ENCODE peak calls at places on chromosomes 13 and 19, in nine cellular contexts. T is NCI-H2171; G is NCI-H2081; E is progenitor cell of endocrine pancreas; N is HCEC 1CT; X is prostate gland; S is neuronal stem cell; D is activated naive CD8-positive, alpha-beta T cell treated with anti-CD3 and anti-CD28 coated beads for 36 hours; P is fibroblast of mammary gland. R is an unnamed sample.

GRCh38 chr19:3606174-3606689 is 443 bp downstream of the TBXA2R start:
- DNase-seq in T (no peak), S (no peak), X (peak), N (no peak), E (no peak), G (peak), P (no peak), D (peak), R (no peak)

GRCh38 chr13:106033634-106034033 is 501.8 kb downstream of the EFNB2 start:
- DNase-seq in X (no peak), G (no peak), D (no peak), E (no peak), S (no peak), T (no peak), P (peak), N (peak), R (peak)

GRCh38 chr13:72194531-72194930 is 327.5 kb upstream of the DACH1 start:
- DNase-seq in X (peak), S (no peak), P (peak), G (no peak), T (no peak), E (no peak), N (no peak), D (no peak), R (peak)

GRCh38 chr13:106721599-106721998 is 153.7 kb upstream of the ARGLU1 start:
- DNase-seq in D (no peak), S (no peak), N (no peak), T (no peak), P (no peak), G (no peak), E (no peak), X (no peak), R (no peak)

GRCh38 chr19:41696402-41697197 is 8.5 kb upstream of the CEACAM7 start:
- DNase-seq in N (no peak), D (no peak), P (no peak), E (no peak), G (no peak), T (no peak), S (no peak), X (no peak), R (no peak)

GRCh38 chr19:18636969-18637629 is at the start of gene KLHL26:
- DNase-seq in T (no peak), P (no peak), D (no peak), N (no peak), S (no peak), G (no peak), E (no peak), X (no peak), R (no peak)

GRCh38 chr19:44677019-44677809 is 5.9 kb downstream of the CEACAM19 start:
- DNase-seq in G (no peak), X (no peak), N (peak), S (no peak), P (peak), E (no peak), T (no peak), D (no peak), R (peak)

GRCh38 chr19:49907745-49908446 is 11.2 kb upstream of the IL4I1 start:
- DNase-seq in N (no peak), D (no peak), P (no peak), T (no peak), S (no peak), G (no peak), E (no peak), X (no peak), R (no peak)

GRCh38 chr19:49004133-49004532 is 10.4 kb downstream of the RUVBL2 start:
- DNase-seq in N (no peak), P (no peak), X (no peak), E (no peak), G (no peak), T (no peak), S (no peak), D (no peak), R (no peak)

GRCh38 chr19:50794074-50794777 is 4.0 kb downstream of the ACP4 start:
- DNase-seq in P (peak), D (peak), E (no peak), T (peak), S (no peak), G (peak), X (peak), N (no peak), R (peak)

GRCh38 chr19:43574424-43575155 is 737 bp downstream of the XRCC1 start:
- DNase-seq in T (no peak), E (no peak), N (no peak), G (no peak), X (no peak), D (no peak), P (peak), S (no peak), R (no peak)

GRCh38 chr19:612941-613340 is 20.4 kb downstream of the POLRMT start:
- DNase-seq in S (no peak), N (no peak), T (no peak), D (no peak), G (no peak), E (no peak), P (no peak), X (no peak), R (no peak)

GRCh38 chr19:55898911-55899310 is 33.2 kb downstream of the NLRP13 start:
- DNase-seq in G (no peak), P (no peak), D (no peak), E (no peak), X (no peak), T (no peak), N (no peak), S (no peak), R (no peak)

GRCh38 chr13:57640582-57640981 is 9.0 kb downstream of the PCDH17 start:
- DNase-seq in D (no peak), S (no peak), E (no peak), G (no peak), N (no peak), T (no peak), P (no peak), X (no peak), R (no peak)

GRCh38 chr13:27280009-27280646 is 9.5 kb downstream of the RASL11A start:
- DNase-seq in S (no peak), T (no peak), G (no peak), N (no peak), X (no peak), D (no peak), P (no peak), E (no peak), R (no peak)

GRCh38 chr19:54188224-54188871 is 1.0 kb downstream of the MBOAT7 start:
- DNase-seq in D (peak), N (no peak), P (peak), T (no peak), E (no peak), S (no peak), G (no peak), X (no peak), R (peak)

GRCh38 chr13:103272770-103273169 is 206.6 kb upstream of the SLC10A2 start:
- DNase-seq in P (peak), T (no peak), D (no peak), S (no peak), G (no peak), X (no peak), E (no peak), N (no peak), R (no peak)

GRCh38 chr19:6234527-6234926 is 45.2 kb downstream of the MLLT1 start:
- DNase-seq in N (no peak), X (no peak), T (no peak), P (no peak), S (no peak), D (no peak), G (no peak), E (no peak), R (no peak)

GRCh38 chr13:20331419-20331818 is 99.3 kb upstream of the GJB6 start:
- DNase-seq in X (no peak), T (no peak), S (no peak), P (no peak), N (no peak), G (no peak), E (no peak), D (no peak), R (no peak)

GRCh38 chr13:29693297-29693945 is 97.9 kb upstream of the SLC7A1 start:
- DNase-seq in P (no peak), N (no peak), T (no peak), G (no peak), S (no peak), D (no peak), E (no peak), X (peak), R (no peak)

GRCh38 chr19:48668761-48669160 is 4.1 kb downstream of the NTN5 start:
- DNase-seq in S (no peak), G (no peak), P (no peak), X (no peak), E (no peak), N (no peak), T (no peak), D (no peak), R (no peak)

GRCh38 chr19:46191972-46192371 is 37.6 kb upstream of the IGFL1 start:
- DNase-seq in S (no peak), N (no peak), P (no peak), X (no peak), G (no peak), D (no peak), T (no peak), E (no peak), R (no peak)

GRCh38 chr19:36378625-36379509 is at the start of gene ZFP14:
- DNase-seq in T (peak), G (peak), D (peak), S (peak), E (peak), P (peak), X (peak), N (peak), R (peak)

GRCh38 chr19:4709440-4710280 is 14.0 kb downstream of the DPP9 start:
- DNase-seq in G (no peak), P (peak), T (no peak), S (no peak), N (no peak), E (no peak), X (no peak), D (no peak), R (no peak)

GRCh38 chr13:48977973-48978372 is 2.3 kb downstream of the FNDC3A start:
- DNase-seq in S (no peak), G (no peak), D (no peak), T (no peak), E (no peak), P (peak), N (peak), X (no peak), R (no peak)

GRCh38 chr19:34556500-34556899 is 74.9 kb downstream of the WTIP start:
- DNase-seq in E (no peak), X (no peak), P (peak), D (peak), N (no peak), T (no peak), S (no peak), G (peak), R (peak)

GRCh38 chr13:112728375-112729126 is 38.7 kb downstream of the ATP11A start:
- DNase-seq in D (no peak), G (no peak), P (no peak), N (no peak), E (no peak), S (no peak), T (no peak), X (no peak), R (no peak)

GRCh38 chr13:26459276-26460131 is 98.0 kb upstream of the WASF3 start:
- DNase-seq in E (no peak), T (no peak), D (no peak), S (no peak), N (no peak), G (no peak), X (no peak), P (peak), R (no peak)

GRCh38 chr13:42047561-42048322 is 706 bp upstream of the DGKH start:
- DNase-seq in P (peak), G (peak), S (peak), N (peak), X (peak), E (peak), D (peak), T (peak), R (peak)

GRCh38 chr19:35357867-35358573 is at the start of gene FFAR3:
- DNase-seq in N (no peak), P (peak), D (no peak), G (no peak), X (no peak), S (no peak), T (no peak), E (no peak), R (no peak)

GRCh38 chr13:68257111-68257842 is 1027.1 kb upstream of the PCDH9 start:
- DNase-seq in G (no peak), D (no peak), N (peak), P (peak), X (no peak), E (no peak), T (no peak), S (no peak), R (no peak)

GRCh38 chr13:110565296-110565695 is 3.8 kb upstream of the RAB20 start:
- DNase-seq in P (no peak), D (no peak), X (no peak), T (no peak), E (no peak), S (no peak), G (no peak), N (no peak), R (no peak)

GRCh38 chr19:6217752-6218403 is 61.9 kb downstream of the MLLT1 start:
- DNase-seq in D (no peak), T (no peak), X (no peak), S (no peak), P (no peak), G (no peak), N (no peak), E (no peak), R (no peak)

GRCh38 chr13:44565881-44566280 is 10.2 kb downstream of the TSC22D1 start:
- DNase-seq in S (no peak), N (no peak), D (no peak), E (no peak), P (no peak), X (no peak), T (no peak), G (no peak), R (no peak)

GRCh38 chr13:49021953-49022352 is 46.2 kb downstream of the FNDC3A start:
- DNase-seq in D (no peak), S (no peak), N (no peak), G (no peak), X (no peak), E (no peak), T (no peak), P (no peak), R (no peak)

GRCh38 chr13:32811297-32811800 is 204.9 kb upstream of the KL start:
- DNase-seq in T (no peak), N (no peak), D (no peak), S (no peak), G (no peak), E (no peak), P (peak), X (peak), R (peak)

GRCh38 chr13:113408562-113408961 is 44.6 kb upstream of the GRTP1 start:
- DNase-seq in N (no peak), X (no peak), E (no peak), T (no peak), S (no peak), G (no peak), D (no peak), P (no peak), R (no peak)

GRCh38 chr13:45713721-45714120 is 11.6 kb downstream of the CBY2 start:
- DNase-seq in T (no peak), S (no peak), N (no peak), P (no peak), G (no peak), D (no peak), X (no peak), E (no peak), R (no peak)